ENCODE peak calls at places on chromosomes 7 and 10, in five cellular contexts. One of them, this sample, is unnamed.

GRCh38 chr10:129233351-129234148 is 233.5 kb upstream of the MGMT start:
- DNase-seq in SK-N-SH: no peak
- DNase-seq in lung: no peak
- DNase-seq in CD4-positive, alpha-beta memory T cell: no peak
- DNase-seq in ovary: no peak
- DNase-seq in this sample: no peak

GRCh38 chr10:104910712-104911111 is 269.6 kb downstream of the SORCS3 start:
- DNase-seq in SK-N-SH: peak; percentile 7
- DNase-seq in lung: no peak
- DNase-seq in CD4-positive, alpha-beta memory T cell: no peak
- DNase-seq in ovary: no peak
- DNase-seq in this sample: no peak

GRCh38 chr10:27742926-27743735 is 2.5 kb downstream of the MKX start:
- DNase-seq in SK-N-SH: peak; percentile 28
- DNase-seq in lung: peak; percentile 38
- DNase-seq in CD4-positive, alpha-beta memory T cell: peak; percentile 46
- DNase-seq in ovary: peak; percentile 72
- DNase-seq in this sample: no peak

GRCh38 chr10:5466451-5466996 is 32.8 kb downstream of the CALML5 start:
- DNase-seq in SK-N-SH: no peak
- DNase-seq in lung: peak; percentile 75
- DNase-seq in CD4-positive, alpha-beta memory T cell: no peak
- DNase-seq in ovary: no peak
- DNase-seq in this sample: no peak

GRCh38 chr7:27187702-27188665 is 3.0 kb upstream of the HOXA11 start:
- DNase-seq in SK-N-SH: no peak
- DNase-seq in lung: no peak
- DNase-seq in CD4-positive, alpha-beta memory T cell: no peak
- DNase-seq in ovary: no peak
- DNase-seq in this sample: no peak

GRCh38 chr10:44994752-44995530 is 5.8 kb upstream of the ZNF22 start:
- DNase-seq in SK-N-SH: no peak
- DNase-seq in lung: no peak
- DNase-seq in CD4-positive, alpha-beta memory T cell: no peak
- DNase-seq in ovary: peak; percentile 18
- DNase-seq in this sample: no peak

GRCh38 chr7:130959743-130960207 is 225.8 kb upstream of the KLF14 start:
- DNase-seq in SK-N-SH: no peak
- DNase-seq in lung: no peak
- DNase-seq in CD4-positive, alpha-beta memory T cell: peak; percentile 39
- DNase-seq in ovary: no peak
- DNase-seq in this sample: peak; percentile 34

GRCh38 chr10:77832243-77832642 is 94.3 kb downstream of the DLG5 start:
- DNase-seq in SK-N-SH: no peak
- DNase-seq in lung: no peak
- DNase-seq in CD4-positive, alpha-beta memory T cell: peak; percentile 74
- DNase-seq in ovary: no peak
- DNase-seq in this sample: peak; percentile 65

GRCh38 chr10:44756235-44756634 is 154.9 kb upstream of the TMEM72 start:
- DNase-seq in SK-N-SH: no peak
- DNase-seq in lung: no peak
- DNase-seq in CD4-positive, alpha-beta memory T cell: no peak
- DNase-seq in ovary: no peak
- DNase-seq in this sample: no peak

GRCh38 chr7:41006591-41006990 is 696.3 kb downstream of the INHBA start:
- DNase-seq in SK-N-SH: no peak
- DNase-seq in lung: no peak
- DNase-seq in CD4-positive, alpha-beta memory T cell: no peak
- DNase-seq in ovary: no peak
- DNase-seq in this sample: no peak

GRCh38 chr7:114639456-114639855 is 224.8 kb downstream of the FOXP2 start:
- DNase-seq in SK-N-SH: no peak
- DNase-seq in lung: no peak
- DNase-seq in CD4-positive, alpha-beta memory T cell: no peak
- DNase-seq in ovary: no peak
- DNase-seq in this sample: no peak

GRCh38 chr7:87225696-87226095 is 6.2 kb upstream of the TMEM243 start:
- DNase-seq in SK-N-SH: no peak
- DNase-seq in lung: no peak
- DNase-seq in CD4-positive, alpha-beta memory T cell: no peak
- DNase-seq in ovary: no peak
- DNase-seq in this sample: no peak

GRCh38 chr7:50712527-50713356 is 70.0 kb downstream of the GRB10 start:
- DNase-seq in SK-N-SH: no peak
- DNase-seq in lung: no peak
- DNase-seq in CD4-positive, alpha-beta memory T cell: no peak
- DNase-seq in ovary: no peak
- DNase-seq in this sample: no peak

GRCh38 chr10:60717852-60718251 is 60.4 kb upstream of the CDK1 start:
- DNase-seq in SK-N-SH: no peak
- DNase-seq in lung: no peak
- DNase-seq in CD4-positive, alpha-beta memory T cell: no peak
- DNase-seq in ovary: no peak
- DNase-seq in this sample: no peak

GRCh38 chr7:24829787-24830186 is 72.5 kb upstream of the GSDME start:
- DNase-seq in SK-N-SH: no peak
- DNase-seq in lung: no peak
- DNase-seq in CD4-positive, alpha-beta memory T cell: no peak
- DNase-seq in ovary: no peak
- DNase-seq in this sample: no peak

GRCh38 chr7:132207211-132207610 is 369.1 kb downstream of the PLXNA4 start:
- DNase-seq in SK-N-SH: no peak
- DNase-seq in lung: no peak
- DNase-seq in CD4-positive, alpha-beta memory T cell: no peak
- DNase-seq in ovary: no peak
- DNase-seq in this sample: no peak
- H3K27ac ChIP-seq in SK-N-SH: no peak overlapping the region
- H3K27ac ChIP-seq in lung: no peak overlapping the region
- H3K27ac ChIP-seq in CD4-positive, alpha-beta memory T cell: no peak overlapping the region
- H3K27ac ChIP-seq in ovary: no peak overlapping the region
- H3K27ac ChIP-seq in this sample: no peak overlapping the region

GRCh38 chr7:90487808-90488207 is 18.4 kb downstream of the PTTG1IP2 start:
- DNase-seq in SK-N-SH: no peak
- DNase-seq in lung: no peak
- DNase-seq in CD4-positive, alpha-beta memory T cell: no peak
- DNase-seq in ovary: no peak
- DNase-seq in this sample: no peak
- H3K36me3 ChIP-seq in SK-N-SH: no peaks in the 10 kb centered on the region
- H3K36me3 ChIP-seq in lung: no peaks in the 10 kb centered on the region
- H3K36me3 ChIP-seq in CD4-positive, alpha-beta memory T cell: no peaks in the 10 kb centered on the region
- H3K36me3 ChIP-seq in ovary: no peaks in the 10 kb centered on the region
- H3K36me3 ChIP-seq in this sample: no peaks in the 10 kb centered on the region

GRCh38 chr7:36305226-36305625 is 84.4 kb upstream of the ANLN start:
- DNase-seq in SK-N-SH: no peak
- DNase-seq in lung: no peak
- DNase-seq in CD4-positive, alpha-beta memory T cell: no peak
- DNase-seq in ovary: no peak
- DNase-seq in this sample: no peak

GRCh38 chr7:36303202-36304098 is 86.2 kb upstream of the ANLN start:
- DNase-seq in SK-N-SH: peak; percentile 97
- DNase-seq in lung: peak; percentile 91
- DNase-seq in CD4-positive, alpha-beta memory T cell: no peak
- DNase-seq in ovary: peak; percentile 78
- DNase-seq in this sample: no peak

GRCh38 chr7:36301914-36302771 is 87.5 kb upstream of the ANLN start:
- DNase-seq in SK-N-SH: no peak
- DNase-seq in lung: no peak
- DNase-seq in CD4-positive, alpha-beta memory T cell: no peak
- DNase-seq in ovary: no peak
- DNase-seq in this sample: no peak

GRCh38 chr7:36305648-36306047 is 84.0 kb upstream of the ANLN start:
- DNase-seq in SK-N-SH: no peak
- DNase-seq in lung: no peak
- DNase-seq in CD4-positive, alpha-beta memory T cell: no peak
- DNase-seq in ovary: no peak
- DNase-seq in this sample: no peak

GRCh38 chr7:36304099-36304425 is 85.6 kb upstream of the ANLN start:
- DNase-seq in SK-N-SH: peak; percentile 54
- DNase-seq in lung: no peak
- DNase-seq in CD4-positive, alpha-beta memory T cell: no peak
- DNase-seq in ovary: no peak
- DNase-seq in this sample: no peak
- H3K4me1 ChIP-seq in SK-N-SH: peaks cover 45% of the 10 kb centered on the region
- H3K4me1 ChIP-seq in lung: peaks cover 22% of the 10 kb centered on the region
- H3K4me1 ChIP-seq in CD4-positive, alpha-beta memory T cell: no peaks in the 10 kb centered on the region
- H3K4me1 ChIP-seq in ovary: peaks cover 11% of the 10 kb centered on the region
- H3K4me1 ChIP-seq in this sample: no peaks in the 10 kb centered on the region

DNA sequence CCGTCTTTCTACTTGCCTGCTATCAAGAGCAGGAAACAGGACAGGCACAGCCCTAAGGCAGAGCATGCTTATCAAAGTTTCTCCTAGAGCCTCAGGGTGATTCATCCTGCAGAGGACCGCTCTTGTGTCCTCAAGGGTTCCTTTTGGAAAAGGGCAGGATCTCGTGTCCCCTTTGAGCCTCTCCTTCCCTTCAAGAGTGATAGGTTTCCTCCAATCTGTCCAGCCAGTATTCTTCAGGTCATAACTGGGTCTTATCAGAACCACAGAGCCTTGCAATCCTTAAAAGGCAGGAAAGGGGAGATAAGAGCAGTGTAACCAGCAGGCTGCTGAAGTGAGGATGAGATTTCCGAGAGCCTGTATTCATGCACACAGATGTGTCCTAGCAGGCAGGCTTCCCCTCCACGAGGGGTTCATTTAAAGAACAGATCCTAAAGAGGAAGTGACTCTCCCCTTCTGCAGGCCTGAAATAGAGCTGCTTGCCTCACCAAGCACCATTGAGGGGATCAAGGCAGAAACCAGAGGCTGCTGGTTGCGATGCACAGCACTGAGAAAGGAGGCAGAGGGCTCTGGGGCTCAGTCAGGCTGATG is 90.5 kb upstream of the SVIL start:
- DNase-seq in SK-N-SH: peak; percentile 60
- DNase-seq in lung: peak; percentile 41
- DNase-seq in CD4-positive, alpha-beta memory T cell: no peak
- DNase-seq in ovary: no peak
- DNase-seq in this sample: no peak
- H3K27ac ChIP-seq in SK-N-SH: peak overlapping the region; percentile 31
- H3K27ac ChIP-seq in lung: peak overlapping the region; percentile 30
- H3K27ac ChIP-seq in CD4-positive, alpha-beta memory T cell: no peak overlapping the region
- H3K27ac ChIP-seq in ovary: peak overlapping the region; percentile 34
- H3K27ac ChIP-seq in this sample: no peak overlapping the region

DNA sequence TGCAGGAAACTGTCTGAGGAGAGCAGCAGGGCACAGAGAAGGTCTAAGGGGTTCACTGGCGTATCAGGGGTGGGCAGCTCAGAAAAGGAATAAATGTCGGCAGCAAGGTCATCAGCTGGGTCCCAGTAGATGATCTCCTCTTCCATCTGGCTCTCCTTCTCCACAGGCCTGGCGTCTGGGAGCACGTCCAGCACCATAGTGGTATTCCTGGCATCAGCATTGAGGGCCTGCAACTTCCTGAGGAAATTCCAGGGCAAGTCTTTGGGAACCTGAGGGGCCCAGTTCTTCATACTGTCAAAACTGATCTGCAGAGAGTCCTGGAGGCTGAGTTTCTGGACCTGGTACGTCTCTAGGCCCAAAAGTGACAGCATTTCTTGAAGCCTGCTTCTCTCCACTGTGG is 9.6 kb upstream of the MRPS24 start:
- DNase-seq in SK-N-SH: no peak
- DNase-seq in lung: no peak
- DNase-seq in CD4-positive, alpha-beta memory T cell: no peak
- DNase-seq in ovary: no peak
- DNase-seq in this sample: no peak
- H3K36me3 ChIP-seq in SK-N-SH: peaks cover 33% of the 10 kb centered on the region
- H3K36me3 ChIP-seq in lung: peaks cover 23% of the 10 kb centered on the region
- H3K36me3 ChIP-seq in CD4-positive, alpha-beta memory T cell: peaks cover 40% of the 10 kb centered on the region
- H3K36me3 ChIP-seq in ovary: no peaks in the 10 kb centered on the region
- H3K36me3 ChIP-seq in this sample: peaks cover 48% of the 10 kb centered on the region

GRCh38 chr7:26105931-26106330 is 46.1 kb upstream of the NFE2L3 start:
- DNase-seq in SK-N-SH: no peak
- DNase-seq in lung: no peak
- DNase-seq in CD4-positive, alpha-beta memory T cell: no peak
- DNase-seq in ovary: no peak
- DNase-seq in this sample: no peak
- H3K4me1 ChIP-seq in SK-N-SH: no peaks in the 10 kb centered on the region
- H3K4me1 ChIP-seq in lung: no peaks in the 10 kb centered on the region
- H3K4me1 ChIP-seq in CD4-positive, alpha-beta memory T cell: peaks cover 17% of the 10 kb centered on the region
- H3K4me1 ChIP-seq in ovary: no peaks in the 10 kb centered on the region
- H3K4me1 ChIP-seq in this sample: peaks cover 3% of the 10 kb centered on the region

DNA sequence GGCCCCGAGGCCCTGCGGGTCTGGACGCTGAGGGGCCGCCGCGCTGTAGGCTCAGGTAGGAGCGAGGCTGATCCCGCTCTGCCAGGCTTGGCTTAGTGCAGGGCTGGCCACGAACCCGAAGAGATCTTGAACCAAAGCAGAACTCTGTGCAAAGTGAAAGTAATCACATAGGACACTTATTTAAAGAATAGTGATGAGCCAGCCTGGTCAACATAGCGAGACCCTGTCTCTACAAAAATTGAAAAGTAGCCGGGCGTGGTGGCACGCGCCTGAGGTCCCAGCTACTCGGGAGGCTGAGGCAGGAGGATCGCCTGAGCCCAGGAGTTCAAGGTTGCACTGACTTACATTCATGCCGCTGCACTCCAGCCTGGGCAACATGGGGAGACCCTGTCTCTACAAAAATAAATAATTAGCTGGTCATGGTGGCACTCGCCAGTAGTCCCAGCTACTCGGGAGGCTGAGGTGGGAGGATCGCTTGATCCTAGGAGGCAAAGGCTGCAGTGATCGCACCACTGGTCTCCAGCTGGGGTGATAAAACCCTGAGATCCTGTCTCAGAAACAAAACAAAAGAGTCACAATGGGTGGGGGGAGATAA is 538 bp downstream of the ZSCAN25 start:
- DNase-seq in SK-N-SH: no peak
- DNase-seq in lung: no peak
- DNase-seq in CD4-positive, alpha-beta memory T cell: no peak
- DNase-seq in ovary: no peak
- DNase-seq in this sample: no peak
- H3K27ac ChIP-seq in SK-N-SH: peak overlapping the region; percentile 91
- H3K27ac ChIP-seq in lung: peak overlapping the region; percentile 95
- H3K27ac ChIP-seq in CD4-positive, alpha-beta memory T cell: peak overlapping the region; percentile 96
- H3K27ac ChIP-seq in ovary: peak overlapping the region; percentile 70
- H3K27ac ChIP-seq in this sample: peak overlapping the region; percentile 85